ENCODE peak calls at places on chromosomes 4 and X, in nine cellular contexts. P is mesenchymal stem cell; A is CD8-positive, alpha-beta memory T cell; D is sigmoid colon; O is PC-3; R is DND-41; L is astrocyte of the spinal cord; V is astrocyte of the cerebellum; C is cardiac fibroblast. Y is an unnamed sample.

GRCh38 chrX:267771-268261 is 13.4 kb upstream of the PLCXD1 start:
- DNase-seq in P (no peak), A (no peak), D (peak), O (no peak), R (no peak), L (no peak), V (no peak), C (no peak), Y (no peak)

GRCh38 chr4:112145820-112146813 is 863 bp downstream of the FAM241A start:
- DNase-seq in P (peak), A (peak), D (peak), O (peak), R (peak), L (peak), V (no peak), C (peak), Y (peak)

GRCh38 chr4:184826315-184827266 is 823 bp upstream of the ACSL1 start:
- DNase-seq in P (peak), A (peak), D (peak), O (peak), R (peak), L (no peak), V (no peak), C (peak), Y (no peak)

GRCh38 chr4:76016383-76016782 is 6.9 kb downstream of the CXCL10 start:
- DNase-seq in P (no peak), A (no peak), D (no peak), O (peak), R (no peak), L (no peak), V (no peak), C (no peak), Y (no peak)

GRCh38 chr4:123621072-123621705 is 224.6 kb downstream of the SPRY1 start:
- DNase-seq in P (peak), A (no peak), D (no peak), O (no peak), R (peak), L (peak), V (peak), C (peak), Y (no peak)

GRCh38 chr4:183256756-183257385 is 63.2 kb downstream of the CLDN22 start:
- DNase-seq in P (peak), A (peak), D (peak), O (peak), R (peak), L (peak), V (no peak), C (peak), Y (peak)

GRCh38 chrX:129653985-129654651 is 638 bp downstream of the APLN start:
- DNase-seq in P (peak), A (no peak), D (no peak), O (peak), R (peak), L (no peak), V (no peak), C (no peak), Y (no peak)

GRCh38 chrX:148984238-148984637 is 483.8 kb downstream of the AFF2 start:
- DNase-seq in P (no peak), A (no peak), D (no peak), O (no peak), R (no peak), L (no peak), V (no peak), C (no peak), Y (no peak)

GRCh38 chr4:9904976-9905587 is 116.2 kb downstream of the SLC2A9 start:
- DNase-seq in P (no peak), A (no peak), D (no peak), O (no peak), R (no peak), L (no peak), V (no peak), C (no peak), Y (no peak)

GRCh38 chrX:12977761-12978204 is 2.9 kb downstream of the TMSB4X start:
- DNase-seq in P (no peak), A (no peak), D (no peak), O (no peak), R (no peak), L (no peak), V (no peak), C (no peak), Y (peak)
- H3K4me3 ChIP-seq in P (no peak), A (peak), D (peak), O (peak), R (peak), L (peak), V (peak), C (peak), Y (peak)

DNA sequence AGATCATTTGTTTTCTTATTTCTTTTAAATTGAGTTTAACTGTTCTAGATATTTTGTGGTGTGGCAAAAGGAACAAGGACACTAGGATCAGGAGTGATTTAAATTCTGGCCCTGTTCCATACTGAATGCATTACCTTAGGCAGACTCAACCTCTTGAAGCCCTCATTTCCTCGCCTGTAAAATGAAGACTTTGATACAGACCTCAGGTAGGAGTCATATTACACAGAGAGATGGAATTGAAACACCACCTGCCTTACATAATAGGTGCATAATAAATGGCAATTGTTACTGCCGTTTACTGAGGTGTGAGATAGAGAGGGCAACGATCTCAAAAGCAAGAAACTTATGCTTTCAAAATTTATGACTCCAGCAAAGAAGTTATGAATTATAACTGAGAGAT is 28.2 kb upstream of the RASSF6 start:
- DNase-seq in P (no peak), A (no peak), D (no peak), O (no peak), R (no peak), L (no peak), V (no peak), C (no peak), Y (no peak)
- H3K4me3 ChIP-seq in P (no peak), A (no peak), D (no peak), O (no peak), R (no peak), L (no peak), V (no peak), C (no peak), Y (no peak)

GRCh38 chr4:19381068-19381467 is 870.6 kb upstream of the SLIT2 start:
- DNase-seq in P (peak), A (no peak), D (no peak), O (peak), R (no peak), L (peak), V (no peak), C (peak), Y (peak)

GRCh38 chr4:19382993-19383392 is 868.7 kb upstream of the SLIT2 start:
- DNase-seq in P (peak), A (no peak), D (no peak), O (peak), R (no peak), L (peak), V (peak), C (peak), Y (peak)

GRCh38 chr4:19379318-19379717 is 872.4 kb upstream of the SLIT2 start:
- DNase-seq in P (no peak), A (no peak), D (no peak), O (peak), R (no peak), L (no peak), V (no peak), C (no peak), Y (no peak)

GRCh38 chr4:19375931-19376330 is 875.8 kb upstream of the SLIT2 start:
- DNase-seq in P (no peak), A (no peak), D (no peak), O (no peak), R (no peak), L (no peak), V (no peak), C (peak), Y (peak)

DNA sequence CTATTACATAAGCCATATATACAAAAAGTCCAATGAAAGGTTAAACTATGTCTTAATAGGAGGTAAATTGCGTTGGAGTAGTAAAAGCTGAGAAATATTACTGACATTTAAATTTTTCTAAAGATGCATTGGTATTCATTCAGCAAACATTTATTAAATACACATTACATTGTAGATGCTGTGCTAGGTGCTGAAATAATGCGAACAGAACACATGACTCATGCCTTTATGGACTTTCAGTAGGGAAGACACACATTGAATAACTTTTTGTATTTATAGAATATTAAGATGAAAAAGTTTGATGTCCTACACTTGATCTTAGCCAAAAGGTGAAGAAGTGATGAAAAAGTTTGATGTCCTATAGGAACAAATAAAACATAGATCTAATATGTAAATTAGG is 871.1 kb upstream of the SLIT2 start:
- DNase-seq in P (peak), A (no peak), D (no peak), O (peak), R (no peak), L (peak), V (no peak), C (no peak), Y (peak)
- H3K4me3 ChIP-seq in P (no peak), A (no peak), D (no peak), O (peak), R (no peak), L (no peak), V (no peak), C (no peak), Y (no peak)

GRCh38 chr4:39043058-39043696 is 11.0 kb upstream of the TMEM156 start:
- DNase-seq in P (peak), A (no peak), D (no peak), O (peak), R (no peak), L (no peak), V (no peak), C (peak), Y (no peak)

GRCh38 chr4:39045791-39046221 is 13.6 kb upstream of the TMEM156 start:
- DNase-seq in P (peak), A (no peak), D (no peak), O (peak), R (peak), L (peak), V (no peak), C (peak), Y (peak)

GRCh38 chr4:39043697-39044363 is 11.6 kb upstream of the TMEM156 start:
- DNase-seq in P (peak), A (no peak), D (no peak), O (no peak), R (no peak), L (peak), V (no peak), C (peak), Y (peak)

GRCh38 chr4:39044947-39045734 is 12.9 kb upstream of the TMEM156 start:
- DNase-seq in P (peak), A (no peak), D (peak), O (no peak), R (peak), L (peak), V (no peak), C (peak), Y (no peak)

DNA sequence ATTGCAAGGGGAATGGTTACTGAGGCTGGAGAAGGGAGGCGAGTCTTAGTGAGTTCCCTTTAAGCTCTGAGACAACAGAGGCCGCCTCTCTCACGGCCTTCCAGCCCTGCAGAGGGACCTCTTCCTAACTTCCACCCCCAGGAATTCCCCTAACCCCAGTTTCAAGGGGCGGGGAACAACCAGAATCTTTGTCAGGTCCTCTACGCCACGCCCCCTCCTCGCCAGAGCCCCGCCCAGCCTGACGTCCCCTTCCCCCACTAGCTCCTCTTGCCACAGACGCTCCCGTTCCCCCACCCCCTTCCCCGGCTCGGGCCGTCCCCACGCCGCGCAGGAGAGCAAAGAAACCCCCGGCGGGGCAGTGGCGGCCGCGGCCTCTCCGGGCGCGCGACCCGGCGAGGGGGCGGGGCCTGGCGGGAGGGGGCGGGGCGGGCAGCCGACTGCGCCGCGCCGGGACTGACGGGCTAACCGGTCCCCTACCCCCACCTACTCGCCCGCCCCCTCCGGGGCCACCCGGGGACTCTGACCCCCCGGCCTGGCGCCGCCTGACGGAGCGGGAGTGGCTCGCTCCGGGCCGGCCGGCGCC is 12.2 kb upstream of the TMEM156 start:
- DNase-seq in P (peak), A (peak), D (peak), O (peak), R (peak), L (peak), V (peak), C (peak), Y (peak)
- H3K4me3 ChIP-seq in P (peak), A (peak), D (peak), O (peak), R (peak), L (peak), V (peak), C (peak), Y (peak)

DNA sequence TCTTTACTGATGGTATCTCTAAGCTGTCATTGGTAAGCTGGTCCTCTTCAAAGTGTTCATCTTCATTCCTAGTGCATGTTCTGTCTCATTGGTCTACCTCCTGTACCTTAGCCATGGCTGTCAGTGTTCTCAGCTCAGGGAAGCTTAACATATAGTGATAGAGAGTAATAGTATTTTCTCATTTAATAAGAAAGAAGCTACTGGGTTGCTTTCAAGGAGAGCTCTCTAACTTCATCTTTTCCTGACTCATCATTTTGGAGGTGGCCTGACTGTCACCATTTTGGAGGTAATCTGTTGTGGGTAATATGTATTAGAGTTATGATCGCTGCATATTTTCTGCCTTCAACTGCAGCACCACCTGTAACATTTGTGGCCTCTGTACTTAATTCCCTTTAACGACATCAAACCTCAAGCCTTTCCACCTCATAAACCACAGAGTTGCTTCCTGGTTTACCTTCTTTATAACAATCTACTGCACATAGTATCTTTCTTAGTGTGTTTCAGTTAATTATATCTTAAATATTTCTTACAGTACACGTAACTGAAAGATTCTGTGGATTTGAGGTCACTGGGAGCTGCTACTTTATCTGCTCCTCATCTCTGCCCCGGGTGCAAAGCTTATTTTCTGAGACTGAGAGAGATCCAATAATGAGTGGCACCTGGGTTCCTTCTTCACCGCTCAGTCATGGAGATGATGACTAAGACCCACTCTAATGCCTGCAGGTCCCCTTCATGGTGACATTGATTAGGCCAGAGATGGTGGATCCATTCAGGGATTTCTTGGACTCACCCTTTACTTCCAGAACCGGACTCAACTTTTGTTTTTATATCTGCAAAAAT is 474.1 kb upstream of the TECRL start:
- DNase-seq in P (no peak), A (no peak), D (no peak), O (no peak), R (peak), L (no peak), V (no peak), C (no peak), Y (no peak)
- H3K4me3 ChIP-seq in P (no peak), A (no peak), D (no peak), O (no peak), R (no peak), L (no peak), V (no peak), C (no peak), Y (no peak)

GRCh38 chr4:110615366-110616161 is 7.3 kb downstream of the PITX2 start:
- DNase-seq in P (peak), A (no peak), D (no peak), O (no peak), R (no peak), L (no peak), V (no peak), C (no peak), Y (no peak)
- H3K4me3 ChIP-seq in P (no peak), A (no peak), D (no peak), O (no peak), R (no peak), L (no peak), V (no peak), C (no peak), Y (no peak)

GRCh38 chr4:70715097-70715496 is 6.7 kb upstream of the RUFY3 start:
- DNase-seq in P (no peak), A (no peak), D (no peak), O (no peak), R (no peak), L (no peak), V (no peak), C (no peak), Y (peak)
- H3K4me3 ChIP-seq in P (no peak), A (no peak), D (no peak), O (no peak), R (no peak), L (no peak), V (no peak), C (no peak), Y (no peak)

Y was measured in foreskin fibroblast.